ENCODE peak calls at places on chromosomes 4 and X, in six cellular contexts. One of them, this sample, is unnamed.

GRCh38 chr4:86223472-86223871 is 136.4 kb downstream of the MAPK10 start:
- DNase-seq in PC-9: no peak
- DNase-seq in Peyer's patch: no peak
- DNase-seq in HFF-Myc: peak; percentile 11
- DNase-seq in CD8-positive, alpha-beta T cell: no peak
- DNase-seq in tibial artery: no peak
- DNase-seq in this sample: no peak

GRCh38 chr4:167100120-167100519 is 134.2 kb downstream of the SPOCK3 start:
- DNase-seq in PC-9: no peak
- DNase-seq in Peyer's patch: no peak
- DNase-seq in HFF-Myc: no peak
- DNase-seq in CD8-positive, alpha-beta T cell: no peak
- DNase-seq in tibial artery: no peak
- DNase-seq in this sample: no peak

GRCh38 chrX:16114640-16115039 is 8.7 kb upstream of the GRPR start:
- DNase-seq in PC-9: no peak
- DNase-seq in Peyer's patch: no peak
- DNase-seq in HFF-Myc: peak; percentile 33
- DNase-seq in CD8-positive, alpha-beta T cell: no peak
- DNase-seq in tibial artery: no peak
- DNase-seq in this sample: no peak

GRCh38 chrX:139508099-139508498 is 22.4 kb upstream of the F9 start:
- DNase-seq in PC-9: no peak
- DNase-seq in Peyer's patch: no peak
- DNase-seq in HFF-Myc: no peak
- DNase-seq in CD8-positive, alpha-beta T cell: no peak
- DNase-seq in tibial artery: no peak
- DNase-seq in this sample: no peak

GRCh38 chr4:18198653-18199052 is 177.1 kb upstream of the LCORL start:
- DNase-seq in PC-9: no peak
- DNase-seq in Peyer's patch: no peak
- DNase-seq in HFF-Myc: no peak
- DNase-seq in CD8-positive, alpha-beta T cell: no peak
- DNase-seq in tibial artery: no peak
- DNase-seq in this sample: no peak

GRCh38 chr4:64756016-64756415 is 346.8 kb upstream of the TECRL start:
- DNase-seq in PC-9: no peak
- DNase-seq in Peyer's patch: no peak
- DNase-seq in HFF-Myc: no peak
- DNase-seq in CD8-positive, alpha-beta T cell: no peak
- DNase-seq in tibial artery: no peak
- DNase-seq in this sample: no peak

GRCh38 chr4:288891-289290 is 16.4 kb downstream of the ZNF732 start:
- DNase-seq in PC-9: no peak
- DNase-seq in Peyer's patch: no peak
- DNase-seq in HFF-Myc: no peak
- DNase-seq in CD8-positive, alpha-beta T cell: no peak
- DNase-seq in tibial artery: no peak
- DNase-seq in this sample: no peak

GRCh38 chrX:119667111-119667928 is 25.6 kb downstream of the SEPTIN6 start:
- DNase-seq in PC-9: no peak
- DNase-seq in Peyer's patch: no peak
- DNase-seq in HFF-Myc: no peak
- DNase-seq in CD8-positive, alpha-beta T cell: no peak
- DNase-seq in tibial artery: no peak
- DNase-seq in this sample: no peak

GRCh38 chrX:40996886-40997530 is 88.2 kb upstream of the USP9X start:
- DNase-seq in PC-9: peak; percentile 34
- DNase-seq in Peyer's patch: no peak
- DNase-seq in HFF-Myc: peak; percentile 31
- DNase-seq in CD8-positive, alpha-beta T cell: no peak
- DNase-seq in tibial artery: no peak
- DNase-seq in this sample: no peak

GRCh38 chr4:2798399-2799301 is 5.8 kb downstream of the SH3BP2 start:
- DNase-seq in PC-9: peak; percentile 98
- DNase-seq in Peyer's patch: peak; percentile 71
- DNase-seq in HFF-Myc: no peak
- DNase-seq in CD8-positive, alpha-beta T cell: no peak
- DNase-seq in tibial artery: peak; percentile 81
- DNase-seq in this sample: no peak

GRCh38 chrX:1394731-1395501 is 3.0 kb upstream of the SLC25A6 start:
- DNase-seq in PC-9: no peak
- DNase-seq in Peyer's patch: no peak
- DNase-seq in HFF-Myc: no peak
- DNase-seq in CD8-positive, alpha-beta T cell: no peak
- DNase-seq in tibial artery: peak; percentile 68
- DNase-seq in this sample: no peak

GRCh38 chrX:11438767-11439166 is 145.6 kb downstream of the AMELX start:
- DNase-seq in PC-9: no peak
- DNase-seq in Peyer's patch: no peak
- DNase-seq in HFF-Myc: no peak
- DNase-seq in CD8-positive, alpha-beta T cell: no peak
- DNase-seq in tibial artery: no peak
- DNase-seq in this sample: no peak

GRCh38 chr4:56531149-56531770 is 25.7 kb downstream of the ARL9 start:
- DNase-seq in PC-9: no peak
- DNase-seq in Peyer's patch: no peak
- DNase-seq in HFF-Myc: no peak
- DNase-seq in CD8-positive, alpha-beta T cell: no peak
- DNase-seq in tibial artery: no peak
- DNase-seq in this sample: no peak

GRCh38 chr4:122787940-122788339 is 38.7 kb upstream of the FGF2 start:
- DNase-seq in PC-9: no peak
- DNase-seq in Peyer's patch: no peak
- DNase-seq in HFF-Myc: no peak
- DNase-seq in CD8-positive, alpha-beta T cell: no peak
- DNase-seq in tibial artery: no peak
- DNase-seq in this sample: no peak

GRCh38 chr4:38160487-38161207 is 200.4 kb downstream of the PTTG2 start:
- DNase-seq in PC-9: peak; percentile 96
- DNase-seq in Peyer's patch: no peak
- DNase-seq in HFF-Myc: peak; percentile 84
- DNase-seq in CD8-positive, alpha-beta T cell: no peak
- DNase-seq in tibial artery: no peak
- DNase-seq in this sample: no peak

GRCh38 chrX:110317079-110317819 is 636 bp downstream of the AMMECR1 start:
- DNase-seq in PC-9: no peak
- DNase-seq in Peyer's patch: peak; percentile 26
- DNase-seq in HFF-Myc: no peak
- DNase-seq in CD8-positive, alpha-beta T cell: peak; percentile 4
- DNase-seq in tibial artery: peak; percentile 51
- DNase-seq in this sample: peak; percentile 71

GRCh38 chr4:110371016-110371795 is 104.7 kb upstream of the ENPEP start:
- DNase-seq in PC-9: no peak
- DNase-seq in Peyer's patch: no peak
- DNase-seq in HFF-Myc: no peak
- DNase-seq in CD8-positive, alpha-beta T cell: no peak
- DNase-seq in tibial artery: no peak
- DNase-seq in this sample: no peak

GRCh38 chr4:89752932-89753598 is 83.9 kb downstream of the SNCA start:
- DNase-seq in PC-9: peak; percentile 45
- DNase-seq in Peyer's patch: no peak
- DNase-seq in HFF-Myc: peak; percentile 91
- DNase-seq in CD8-positive, alpha-beta T cell: no peak
- DNase-seq in tibial artery: no peak
- DNase-seq in this sample: no peak

GRCh38 chrX:154349359-154349935 is 25.0 kb downstream of the FLNA start:
- DNase-seq in PC-9: no peak
- DNase-seq in Peyer's patch: no peak
- DNase-seq in HFF-Myc: no peak
- DNase-seq in CD8-positive, alpha-beta T cell: no peak
- DNase-seq in tibial artery: no peak
- DNase-seq in this sample: no peak

GRCh38 chr4:16894406-16894805 is 4.0 kb downstream of the LDB2 start:
- DNase-seq in PC-9: no peak
- DNase-seq in Peyer's patch: no peak
- DNase-seq in HFF-Myc: no peak
- DNase-seq in CD8-positive, alpha-beta T cell: no peak
- DNase-seq in tibial artery: no peak
- DNase-seq in this sample: no peak

GRCh38 chrX:41300758-41301437 is 33.1 kb upstream of the DDX3X start:
- DNase-seq in PC-9: peak; percentile 38
- DNase-seq in Peyer's patch: no peak
- DNase-seq in HFF-Myc: no peak
- DNase-seq in CD8-positive, alpha-beta T cell: no peak
- DNase-seq in tibial artery: no peak
- DNase-seq in this sample: no peak

GRCh38 chr4:20432098-20432497 is 180.4 kb downstream of the SLIT2 start:
- DNase-seq in PC-9: no peak
- DNase-seq in Peyer's patch: no peak
- DNase-seq in HFF-Myc: no peak
- DNase-seq in CD8-positive, alpha-beta T cell: no peak
- DNase-seq in tibial artery: no peak
- DNase-seq in this sample: no peak

GRCh38 chr4:89829470-89830138 is 7.4 kb downstream of the SNCA start:
- DNase-seq in PC-9: no peak
- DNase-seq in Peyer's patch: peak; percentile 43
- DNase-seq in HFF-Myc: no peak
- DNase-seq in CD8-positive, alpha-beta T cell: no peak
- DNase-seq in tibial artery: no peak
- DNase-seq in this sample: no peak

GRCh38 chrX:107763647-107764046 is 11.9 kb downstream of the TSC22D3 start:
- DNase-seq in PC-9: no peak
- DNase-seq in Peyer's patch: no peak
- DNase-seq in HFF-Myc: no peak
- DNase-seq in CD8-positive, alpha-beta T cell: no peak
- DNase-seq in tibial artery: no peak
- DNase-seq in this sample: no peak

GRCh38 chrX:107766470-107767140 is 9.0 kb downstream of the TSC22D3 start:
- DNase-seq in PC-9: peak; percentile 88
- DNase-seq in Peyer's patch: no peak
- DNase-seq in HFF-Myc: no peak
- DNase-seq in CD8-positive, alpha-beta T cell: no peak
- DNase-seq in tibial artery: peak; percentile 73
- DNase-seq in this sample: no peak

GRCh38 chrX:107768051-107768450 is 7.5 kb downstream of the TSC22D3 start:
- DNase-seq in PC-9: no peak
- DNase-seq in Peyer's patch: no peak
- DNase-seq in HFF-Myc: no peak
- DNase-seq in CD8-positive, alpha-beta T cell: no peak
- DNase-seq in tibial artery: no peak
- DNase-seq in this sample: no peak

GRCh38 chrX:107760304-107761077 is 15.1 kb downstream of the TSC22D3 start:
- DNase-seq in PC-9: no peak
- DNase-seq in Peyer's patch: no peak
- DNase-seq in HFF-Myc: no peak
- DNase-seq in CD8-positive, alpha-beta T cell: no peak
- DNase-seq in tibial artery: no peak
- DNase-seq in this sample: no peak

GRCh38 chrX:107764845-107765608 is 10.6 kb downstream of the TSC22D3 start:
- DNase-seq in PC-9: no peak
- DNase-seq in Peyer's patch: no peak
- DNase-seq in HFF-Myc: no peak
- DNase-seq in CD8-positive, alpha-beta T cell: no peak
- DNase-seq in tibial artery: no peak
- DNase-seq in this sample: no peak
- TF ChIP-seq CTCF in PC-9: no peak
- TF ChIP-seq CTCF in Peyer's patch: no peak
- TF ChIP-seq CTCF in HFF-Myc: no peak
- TF ChIP-seq CTCF in CD8-positive, alpha-beta T cell: no peak
- TF ChIP-seq CTCF in tibial artery: no peak
- TF ChIP-seq CTCF in this sample: no peak

GRCh38 chrX:53260836-53261235 is 20.5 kb downstream of the IQSEC2 start:
- DNase-seq in PC-9: no peak
- DNase-seq in Peyer's patch: no peak
- DNase-seq in HFF-Myc: no peak
- DNase-seq in CD8-positive, alpha-beta T cell: no peak
- DNase-seq in tibial artery: no peak
- DNase-seq in this sample: no peak

GRCh38 chrX:53261573-53261972 is 19.8 kb downstream of the IQSEC2 start:
- DNase-seq in PC-9: no peak
- DNase-seq in Peyer's patch: no peak
- DNase-seq in HFF-Myc: no peak
- DNase-seq in CD8-positive, alpha-beta T cell: no peak
- DNase-seq in tibial artery: no peak
- DNase-seq in this sample: no peak

GRCh38 chrX:53263597-53264094 is 17.7 kb downstream of the IQSEC2 start:
- DNase-seq in PC-9: peak; percentile 81
- DNase-seq in Peyer's patch: no peak
- DNase-seq in HFF-Myc: no peak
- DNase-seq in CD8-positive, alpha-beta T cell: no peak
- DNase-seq in tibial artery: no peak
- DNase-seq in this sample: no peak

GRCh38 chrX:53262189-53262917 is 19.0 kb downstream of the IQSEC2 start:
- DNase-seq in PC-9: no peak
- DNase-seq in Peyer's patch: no peak
- DNase-seq in HFF-Myc: no peak
- DNase-seq in CD8-positive, alpha-beta T cell: no peak
- DNase-seq in tibial artery: no peak
- DNase-seq in this sample: no peak

GRCh38 chrX:53262918-53263394 is 18.4 kb downstream of the IQSEC2 start:
- DNase-seq in PC-9: peak; percentile 81
- DNase-seq in Peyer's patch: no peak
- DNase-seq in HFF-Myc: no peak
- DNase-seq in CD8-positive, alpha-beta T cell: no peak
- DNase-seq in tibial artery: no peak
- DNase-seq in this sample: no peak
- TF ChIP-seq CTCF in PC-9: no peak
- TF ChIP-seq CTCF in Peyer's patch: no peak
- TF ChIP-seq CTCF in HFF-Myc: no peak
- TF ChIP-seq CTCF in CD8-positive, alpha-beta T cell: no peak
- TF ChIP-seq CTCF in tibial artery: no peak
- TF ChIP-seq CTCF in this sample: no peak

DNA sequence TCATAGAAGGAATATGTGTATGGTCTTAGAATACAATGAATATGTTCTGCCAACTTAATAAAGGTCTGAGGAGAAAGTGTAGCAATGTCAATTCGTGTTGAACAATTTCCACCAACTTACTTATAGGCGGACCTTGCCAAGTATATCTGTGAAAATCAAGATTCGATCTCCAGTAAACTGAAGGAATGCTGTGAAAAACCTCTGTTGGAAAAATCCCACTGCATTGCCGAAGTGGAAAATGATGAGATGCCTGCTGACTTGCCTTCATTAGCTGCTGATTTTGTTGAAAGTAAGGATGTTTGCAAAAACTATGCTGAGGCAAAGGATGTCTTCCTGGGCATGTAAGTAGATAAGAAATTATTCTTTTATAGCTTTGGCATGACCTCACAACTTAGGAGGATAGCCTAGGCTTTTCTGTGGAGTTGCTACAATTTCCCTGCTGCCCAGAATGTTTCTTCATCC is 9.2 kb downstream of the ALB start:
- DNase-seq in PC-9: no peak
- DNase-seq in Peyer's patch: no peak
- DNase-seq in HFF-Myc: no peak
- DNase-seq in CD8-positive, alpha-beta T cell: no peak
- DNase-seq in tibial artery: no peak
- DNase-seq in this sample: no peak
- TF ChIP-seq CTCF in PC-9: no peak
- TF ChIP-seq CTCF in Peyer's patch: no peak
- TF ChIP-seq CTCF in HFF-Myc: no peak
- TF ChIP-seq CTCF in CD8-positive, alpha-beta T cell: no peak
- TF ChIP-seq CTCF in tibial artery: no peak
- TF ChIP-seq CTCF in this sample: no peak

DNA sequence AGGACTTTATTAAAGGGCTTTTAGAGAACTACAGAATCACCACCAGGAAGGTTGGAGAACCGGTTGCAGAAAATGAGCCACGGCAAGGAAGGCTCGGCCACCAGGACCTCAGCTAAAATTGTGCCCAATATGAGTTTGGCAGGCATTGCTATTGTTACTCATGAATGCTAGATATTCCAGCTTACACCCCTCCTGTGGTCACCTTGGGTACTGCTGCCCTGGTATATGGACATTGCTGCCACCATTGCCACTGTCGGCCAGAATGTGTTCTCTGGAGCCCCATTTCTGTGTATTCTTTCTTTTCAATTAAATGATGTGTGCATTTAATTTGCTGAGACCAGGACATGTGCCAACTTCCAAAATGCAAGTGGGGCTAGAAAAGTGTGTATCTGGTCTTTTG is 626.7 kb upstream of the BOD1L1 start:
- DNase-seq in PC-9: no peak
- DNase-seq in Peyer's patch: peak; percentile 33
- DNase-seq in HFF-Myc: peak; percentile 17
- DNase-seq in CD8-positive, alpha-beta T cell: no peak
- DNase-seq in tibial artery: peak; percentile 65
- DNase-seq in this sample: no peak
- TF ChIP-seq CTCF in PC-9: peak; percentile 53
- TF ChIP-seq CTCF in Peyer's patch: no peak
- TF ChIP-seq CTCF in HFF-Myc: peak; percentile 58
- TF ChIP-seq CTCF in CD8-positive, alpha-beta T cell: no peak
- TF ChIP-seq CTCF in tibial artery: peak; percentile 44
- TF ChIP-seq CTCF in this sample: peak; percentile 73